ENCODE peak calls at places on chromosomes 16 and 17, in four cellular contexts. One of them, this sample, is unnamed.

GRCh38 chr17:77502626-77503292 is 362.0 kb downstream of the SEC14L1 start:
- DNase-seq in SK-N-SH: peak
- DNase-seq in GM12878: no peak
- DNase-seq in K562: no peak
- DNase-seq in this sample: no peak

GRCh38 chr16:75647138-75647491 is 350 bp downstream of the KARS1 start:
- DNase-seq in SK-N-SH: no peak
- DNase-seq in GM12878: no peak
- DNase-seq in K562: no peak
- DNase-seq in this sample: no peak

GRCh38 chr17:32142038-32142856 is at the start of gene RHOT1:
- DNase-seq in SK-N-SH: peak
- DNase-seq in GM12878: peak
- DNase-seq in K562: peak
- DNase-seq in this sample: peak

GRCh38 chr17:76674600-76674999 is 31.0 kb upstream of the ST6GALNAC1 start:
- DNase-seq in SK-N-SH: peak
- DNase-seq in GM12878: no peak
- DNase-seq in K562: no peak
- DNase-seq in this sample: no peak

GRCh38 chr17:82020874-82021727 is 1.6 kb downstream of the CENPX start:
- DNase-seq in SK-N-SH: peak
- DNase-seq in GM12878: no peak
- DNase-seq in K562: no peak
- DNase-seq in this sample: peak

GRCh38 chr17:42404326-42405055 is 16.2 kb upstream of the STAT3 start:
- DNase-seq in SK-N-SH: no peak
- DNase-seq in GM12878: no peak
- DNase-seq in K562: no peak
- DNase-seq in this sample: no peak

GRCh38 chr16:11361751-11362742 is 16.8 kb downstream of the RMI2 start:
- DNase-seq in SK-N-SH: no peak
- DNase-seq in GM12878: peak
- DNase-seq in K562: no peak
- DNase-seq in this sample: no peak

GRCh38 chr17:42009170-42009569 is 8.1 kb downstream of the DNAJC7 start:
- DNase-seq in SK-N-SH: no peak
- DNase-seq in GM12878: no peak
- DNase-seq in K562: no peak
- DNase-seq in this sample: peak

GRCh38 chr17:31902693-31903092 is 1.2 kb upstream of the UTP6 start:
- DNase-seq in SK-N-SH: no peak
- DNase-seq in GM12878: peak
- DNase-seq in K562: no peak
- DNase-seq in this sample: no peak

GRCh38 chr16:3266873-3267537 is 10.6 kb upstream of the MEFV start:
- DNase-seq in SK-N-SH: peak
- DNase-seq in GM12878: no peak
- DNase-seq in K562: peak
- DNase-seq in this sample: peak

GRCh38 chr17:2094891-2095535 is 40.1 kb downstream of the HIC1 start:
- DNase-seq in SK-N-SH: peak
- DNase-seq in GM12878: no peak
- DNase-seq in K562: no peak
- DNase-seq in this sample: peak

DNA sequence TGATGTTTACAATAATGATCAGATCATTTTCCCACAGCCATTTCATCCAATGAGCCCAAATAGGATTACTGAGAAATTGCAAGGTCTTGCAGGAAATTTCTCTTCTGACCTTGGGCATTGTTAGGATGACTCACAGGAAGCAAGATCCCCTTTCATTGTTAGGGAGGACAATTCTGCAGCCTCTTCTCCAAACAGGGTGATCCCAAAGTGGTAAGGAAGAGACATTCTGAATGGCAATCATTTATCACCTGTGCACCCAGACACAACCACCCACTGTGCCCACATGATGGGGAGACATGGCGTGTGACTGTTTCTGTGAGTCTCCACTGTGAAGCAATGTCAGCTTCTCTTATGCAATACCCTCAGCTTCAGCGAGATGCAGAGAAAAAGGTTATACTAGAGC is 306.7 kb upstream of the XYLT1 start:
- DNase-seq in SK-N-SH: no peak
- DNase-seq in GM12878: no peak
- DNase-seq in K562: no peak
- DNase-seq in this sample: peak
- TF ChIP-seq SMC3 in SK-N-SH: no peak
- TF ChIP-seq SMC3 in GM12878: no peak
- TF ChIP-seq SMC3 in K562: no peak
- TF ChIP-seq SMC3 in this sample: no peak

DNA sequence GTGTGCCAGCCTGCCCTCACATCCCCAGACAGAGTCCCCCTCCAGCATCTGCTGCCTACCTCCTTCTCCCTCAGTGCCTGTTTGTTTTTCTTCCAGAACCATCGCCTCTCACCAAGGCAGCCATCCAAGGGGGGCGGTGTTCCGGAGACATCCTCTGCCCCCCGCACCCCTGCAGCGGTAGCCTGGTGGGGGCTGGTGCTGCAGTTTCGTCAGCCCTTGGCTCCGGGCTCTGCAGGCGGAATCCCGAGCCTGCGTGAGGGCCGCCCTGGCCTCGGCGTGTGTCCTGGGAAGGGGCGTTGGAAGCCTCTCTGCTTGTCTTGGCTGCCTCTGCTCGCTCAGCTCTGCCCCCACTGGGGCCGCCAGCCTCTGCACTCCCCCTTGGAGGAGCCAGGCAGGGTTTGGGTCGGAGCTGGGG is 126.0 kb upstream of the CIBAR2 start:
- DNase-seq in SK-N-SH: peak
- DNase-seq in GM12878: no peak
- DNase-seq in K562: no peak
- DNase-seq in this sample: no peak
- TF ChIP-seq NFIC in SK-N-SH: no peak
- TF ChIP-seq NFIC in GM12878: no peak
- TF ChIP-seq NFIC in K562: no peak
- TF ChIP-seq NFIC in this sample: no peak

DNA sequence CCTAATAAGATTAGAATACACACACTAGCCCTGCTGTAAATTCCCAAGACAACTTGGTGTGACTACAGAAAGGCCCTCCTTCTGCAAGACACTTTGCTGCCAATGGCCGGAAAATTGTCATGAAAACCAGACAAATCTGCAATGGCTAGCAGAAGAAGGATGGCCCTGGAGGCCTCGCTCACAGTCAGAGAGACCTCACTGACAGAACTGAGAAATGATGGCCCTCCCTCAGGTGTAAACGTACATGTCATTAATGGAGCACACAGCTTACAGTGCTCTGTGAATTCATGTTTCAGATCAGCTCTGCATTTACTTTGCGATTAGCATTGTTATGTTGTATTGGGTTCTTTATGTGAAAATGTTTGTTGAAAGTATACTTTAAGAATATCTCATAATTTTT is 202.9 kb upstream of the N4BP1 start:
- DNase-seq in SK-N-SH: no peak
- DNase-seq in GM12878: no peak
- DNase-seq in K562: no peak
- DNase-seq in this sample: no peak
- TF ChIP-seq SMC3 in SK-N-SH: no peak
- TF ChIP-seq SMC3 in GM12878: no peak
- TF ChIP-seq SMC3 in K562: no peak
- TF ChIP-seq SMC3 in this sample: no peak

DNA sequence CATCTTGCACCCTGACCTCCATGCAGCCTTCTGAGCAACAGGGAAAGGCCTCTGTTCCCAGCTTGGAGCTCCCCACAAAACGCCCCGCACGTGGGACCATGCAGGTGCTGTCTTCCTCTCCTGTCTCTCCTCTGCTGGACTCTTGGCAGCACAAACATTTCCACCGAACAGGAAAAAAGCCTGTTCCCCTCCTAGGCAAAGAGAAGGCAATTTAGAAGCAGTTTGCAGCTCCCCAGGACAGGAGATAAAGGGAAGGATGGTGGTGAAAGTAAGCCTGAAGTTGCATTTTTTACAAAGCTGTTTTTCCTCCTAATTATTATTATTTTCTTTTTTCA is 7.7 kb upstream of the CIBAR2 start:
- DNase-seq in SK-N-SH: no peak
- DNase-seq in GM12878: no peak
- DNase-seq in K562: no peak
- DNase-seq in this sample: no peak
- TF ChIP-seq NFIC in SK-N-SH: no peak
- TF ChIP-seq NFIC in GM12878: no peak
- TF ChIP-seq NFIC in K562: no peak
- TF ChIP-seq NFIC in this sample: no peak

This sample was measured in HepG2.